ENCODE peak calls at places on chromosomes 7 and 10, in four cellular contexts. G is activated CD4-positive, alpha-beta memory T cell treated with anti-CD3 and anti-CD28 coated beads for 36 hours; X is activated CD8-positive, alpha-beta memory T cell treated with anti-CD3 and anti-CD28 coated beads for 24 hours; Z is HCT116. Y is an unnamed sample.

GRCh38 chr10:70309661-70310060 is 25.9 kb upstream of the NPFFR1 start:
- DNase-seq in Z (no peak), X (no peak), G (no peak), Y (no peak)

GRCh38 chr7:102425639-102426267 is 7.6 kb upstream of the ORAI2 start:
- DNase-seq in X (peak), Z (no peak), G (peak), Y (no peak)

GRCh38 chr7:41328131-41328530 is 374.8 kb downstream of the INHBA start:
- DNase-seq in X (no peak), Z (no peak), G (no peak), Y (no peak)

GRCh38 chr7:137209151-137209822 is 134.2 kb downstream of the PTN start:
- DNase-seq in Z (no peak), X (no peak), G (no peak), Y (no peak)

GRCh38 chr7:1041471-1042160 is 2.7 kb upstream of the GPR146 start:
- DNase-seq in Z (no peak), X (no peak), G (no peak), Y (no peak)

GRCh38 chr10:117548191-117548668 is 5.7 kb downstream of the EMX2 start:
- DNase-seq in Z (no peak), G (no peak), X (no peak), Y (no peak)

GRCh38 chr7:43905954-43906326 is 456 bp downstream of the URGCP start:
- DNase-seq in G (peak), Z (no peak), X (peak), Y (peak)

GRCh38 chr10:104033966-104034365 is 51.7 kb downstream of the COL17A1 start:
- DNase-seq in G (no peak), Z (no peak), X (no peak), Y (no peak)

GRCh38 chr10:63268798-63269503 is 135.8 kb downstream of the NRBF2 start:
- DNase-seq in G (peak), X (peak), Z (peak), Y (peak)

GRCh38 chr7:44981035-44981706 is 2.4 kb upstream of the MYO1G start:
- DNase-seq in X (peak), Z (no peak), G (peak), Y (no peak)

GRCh38 chr10:129388435-129388834 is 78.6 kb upstream of the MGMT start:
- DNase-seq in X (no peak), Z (no peak), G (no peak), Y (no peak)

GRCh38 chr10:9657530-9657929 is 1360.1 kb upstream of the CELF2 start:
- DNase-seq in Z (no peak), X (no peak), G (no peak), Y (no peak)

GRCh38 chr10:48638739-48639527 is 34.1 kb upstream of the ARHGAP22 start:
- DNase-seq in X (no peak), G (no peak), Z (no peak), Y (no peak)

Y was measured in H54.